ENCODE peak calls at places on chromosome 16, in five cellular contexts. F is H1, D is GM12878, J is K562, N is GM12892. U is an unnamed sample.
A peak's percentile ranks its signal among the peaks of the same experiment; 100 is the strongest.

GRCh38 chr16:85049864-85050263 is 22.3 kb downstream of the KIAA0513 start:
- DNase-seq in F (no peak), D (no peak), J (no peak), N (no peak), U (no peak)

GRCh38 chr16:79286646-79287423 is 313.7 kb downstream of the MAF start:
- DNase-seq in F (no peak), D (peak; percentile 49), J (no peak), N (no peak), U (peak; percentile 40)

GRCh38 chr16:1305823-1306222 is 3.6 kb upstream of the UBE2I start:
- DNase-seq in F (no peak), D (no peak), J (no peak), N (no peak), U (no peak)

GRCh38 chr16:26697826-26698225 is 368.9 kb upstream of the C16orf82 start:
- DNase-seq in F (no peak), D (no peak), J (no peak), N (no peak), U (no peak)

GRCh38 chr16:29790183-29790948 is at the start of gene KIF22:
- DNase-seq in F (peak; percentile 95), D (peak; percentile 97), J (peak; percentile 100), N (peak; percentile 99), U (peak; percentile 99)

GRCh38 chr16:3725291-3725690 is 8.0 kb upstream of the TRAP1 start:
- DNase-seq in F (no peak), D (no peak), J (no peak), N (no peak), U (no peak)

GRCh38 chr16:57276596-57276995 is 7.9 kb downstream of the PLLP start:
- DNase-seq in F (no peak), D (no peak), J (no peak), N (no peak), U (no peak)

GRCh38 chr16:81526935-81527334 is 82.3 kb downstream of the CMIP start:
- DNase-seq in F (no peak), D (no peak), J (peak; percentile 84), N (no peak), U (no peak)

GRCh38 chr16:29029168-29029994 is 44.5 kb downstream of the LAT start:
- DNase-seq in F (peak; percentile 23), D (no peak), J (peak; percentile 89), N (no peak), U (no peak)

DNA sequence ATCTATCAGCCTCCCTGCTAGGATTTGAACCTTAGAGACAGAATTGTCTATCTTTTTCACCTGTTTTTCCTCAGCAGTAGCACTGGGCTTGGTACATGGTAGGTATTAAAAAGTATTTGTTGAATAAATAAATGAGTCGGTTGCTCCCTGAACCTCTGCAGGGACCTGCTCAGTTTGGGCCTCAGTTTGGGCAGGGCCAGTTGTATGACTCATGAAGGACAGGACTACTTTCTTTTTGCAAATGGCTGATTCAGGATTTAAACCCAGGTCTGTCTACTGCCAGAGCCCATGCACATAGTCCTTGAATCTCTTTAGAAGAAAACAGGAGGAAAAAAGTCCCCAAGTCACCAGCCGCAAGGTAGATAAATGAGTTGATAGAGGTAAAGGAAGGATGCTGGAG is 3.1 kb downstream of the MMP2 start:
- DNase-seq in F (no peak), D (no peak), J (no peak), N (no peak), U (no peak)
- TF ChIP-seq TAF1 in F (no peak), D (no peak), J (no peak), N (no peak), U (no peak)

DNA sequence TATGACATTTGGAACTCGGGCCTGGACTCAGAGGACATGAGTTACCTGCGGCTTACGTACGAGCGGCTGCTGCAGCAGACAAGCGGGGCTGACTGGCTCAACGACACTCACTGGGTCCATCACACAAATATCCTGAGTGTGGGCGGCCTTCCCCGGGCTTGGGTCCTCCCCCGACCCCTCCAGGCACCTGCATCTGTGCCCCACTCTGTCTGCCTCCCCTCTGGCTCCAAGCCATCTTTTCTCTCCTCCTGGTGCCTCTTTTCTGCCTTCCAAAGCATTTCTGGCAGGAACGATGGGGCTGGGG is 5.0 kb upstream of the HSD3B7 start:
- DNase-seq in F (no peak), D (no peak), J (no peak), N (no peak), U (no peak)
- TF ChIP-seq POLR2AphosphoS5 in F (peak; percentile 5), D (no peak), J (no peak), N (no peak), U (no peak)

GRCh38 chr16:19871721-19872120 is 12.9 kb downstream of the GPRC5B start:
- DNase-seq in F (no peak), D (no peak), J (no peak), N (no peak), U (no peak)

GRCh38 chr16:19874026-19874425 is 10.6 kb downstream of the GPRC5B start:
- DNase-seq in F (no peak), D (no peak), J (no peak), N (no peak), U (no peak)

GRCh38 chr16:19874816-19875546 is 9.7 kb downstream of the GPRC5B start:
- DNase-seq in F (no peak), D (no peak), J (no peak), N (no peak), U (no peak)

GRCh38 chr16:19872179-19872863 is 12.3 kb downstream of the GPRC5B start:
- DNase-seq in F (no peak), D (no peak), J (no peak), N (no peak), U (no peak)

DNA sequence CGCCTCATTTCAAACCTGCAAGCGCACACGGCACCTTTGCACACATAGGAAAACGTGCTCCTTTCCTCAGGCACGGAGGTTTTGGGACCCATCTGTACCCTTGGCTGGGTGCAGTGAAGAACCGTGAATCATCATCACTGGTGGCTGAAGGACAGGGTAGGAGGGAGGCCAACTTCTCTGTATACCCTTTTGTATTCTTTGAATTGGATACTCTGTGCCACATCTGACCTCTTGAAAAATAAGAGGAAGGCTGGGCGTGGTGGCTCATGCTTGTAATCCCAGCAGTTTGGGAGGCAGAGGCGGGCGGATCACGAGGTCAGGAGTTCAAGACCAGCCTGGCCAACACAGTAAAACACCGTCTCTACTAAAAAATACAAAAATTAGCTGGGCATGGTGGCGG is 11.7 kb downstream of the GPRC5B start:
- DNase-seq in F (no peak), D (no peak), J (no peak), N (no peak), U (no peak)
- TF ChIP-seq POLR2A in F (no peak), D (no peak), J (no peak), N (no peak), U (no peak)

GRCh38 chr16:83270640-83271039 is 537.1 kb upstream of the HSBP1 start:
- DNase-seq in F (no peak), D (no peak), J (no peak), N (no peak), U (no peak)
- TF ChIP-seq TAF1 in F (no peak), D (no peak), J (no peak), N (no peak), U (no peak)

GRCh38 chr16:70588565-70588964 is 57.8 kb upstream of the IL34 start:
- DNase-seq in F (no peak), D (no peak), J (no peak), N (no peak), U (no peak)
- TF ChIP-seq POLR2AphosphoS5 in F (no peak), D (no peak), J (no peak), N (no peak), U (no peak)

DNA sequence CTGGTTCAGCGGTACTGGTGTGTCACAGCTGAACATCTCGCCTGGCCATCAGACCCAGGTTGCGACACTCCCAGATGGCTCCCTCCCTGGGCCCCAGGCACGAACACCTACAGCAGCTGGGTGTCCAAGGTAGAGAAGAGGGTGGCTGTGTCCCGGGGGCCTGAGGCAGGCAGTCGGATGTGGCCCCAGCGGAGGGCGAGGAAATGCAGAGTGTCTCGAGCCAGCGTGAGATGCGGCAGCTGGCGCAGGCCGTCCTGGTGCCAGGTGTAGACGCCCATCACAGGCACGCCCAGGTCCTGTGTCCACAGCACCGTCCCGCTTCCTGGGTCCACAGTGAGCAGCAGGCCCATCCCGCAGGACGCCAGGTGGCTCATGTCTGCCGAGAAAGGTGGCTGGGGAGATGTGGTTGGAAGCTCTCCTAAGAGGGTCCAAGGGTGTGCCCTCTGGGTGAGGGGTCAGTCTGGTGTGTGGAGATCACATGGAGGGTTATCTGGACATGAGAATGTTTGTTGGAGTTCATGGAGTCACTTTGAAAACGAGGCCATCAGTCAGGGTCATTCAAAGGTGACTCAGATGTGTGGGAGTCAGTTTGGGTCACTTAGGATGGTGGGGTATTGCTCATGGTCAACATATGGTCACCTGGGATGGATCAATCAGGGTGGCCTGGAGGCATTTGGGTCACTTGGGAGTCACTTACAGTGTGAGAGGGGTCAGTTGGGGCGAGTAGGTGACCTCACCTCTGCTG is 8.1 kb downstream of the ERN2 start:
- DNase-seq in F (no peak), D (no peak), J (no peak), N (no peak), U (no peak)
- TF ChIP-seq POLR2A in F (no peak), D (no peak), J (no peak), N (no peak), U (no peak)

DNA sequence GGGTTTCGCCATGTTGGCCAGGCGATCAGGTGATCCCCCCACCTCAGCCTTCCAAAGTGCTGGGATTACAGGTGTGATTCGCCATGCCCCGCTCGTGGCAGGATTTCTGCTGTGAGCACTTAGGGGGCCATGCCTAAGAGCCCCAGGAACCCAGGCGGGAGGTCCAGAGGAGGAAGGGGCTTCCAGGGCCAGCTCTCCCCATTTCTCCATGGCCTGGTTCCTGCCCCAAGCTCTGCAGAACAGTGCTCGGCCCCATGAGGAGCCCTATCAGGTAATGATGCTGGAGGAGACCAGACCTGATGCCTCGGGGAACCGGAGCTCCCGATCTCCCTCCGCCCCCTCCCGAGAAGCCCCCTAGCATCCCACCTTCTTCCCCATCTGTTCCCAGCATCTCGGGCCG is 53.6 kb downstream of the RMI2 start:
- DNase-seq in F (no peak), D (no peak), J (no peak), N (peak; percentile 1), U (no peak)
- TF ChIP-seq TAF1 in F (no peak), D (no peak), J (no peak), N (no peak), U (no peak)

U was measured in GM12891.